ENCODE peak calls at places on chromosome 5, in four cellular contexts. One of them, this sample, is unnamed.

GRCh38 chr5:79800979-79801827 is 111.6 kb downstream of the CMYA5 start:
- DNase-seq in pons: no peak
- DNase-seq in C1 segment of cervical spinal cord: no peak
- DNase-seq in stimulated activated CD8-positive, alpha-beta memory T cell treated with anti-CD3 and anti-CD28 coated beads, Interleukin-2, amount 100 ng/mL, for 1 hour: no peak
- DNase-seq in this sample: no peak

GRCh38 chr5:178196413-178196812 is 7.9 kb upstream of the HNRNPAB start:
- DNase-seq in pons: no peak
- DNase-seq in stimulated activated CD8-positive, alpha-beta memory T cell treated with anti-CD3 and anti-CD28 coated beads, Interleukin-2, amount 100 ng/mL, for 1 hour: no peak
- DNase-seq in C1 segment of cervical spinal cord: no peak
- DNase-seq in this sample: no peak

GRCh38 chr5:57559110-57559635 is 76.6 kb upstream of the ACTBL2 start:
- DNase-seq in stimulated activated CD8-positive, alpha-beta memory T cell treated with anti-CD3 and anti-CD28 coated beads, Interleukin-2, amount 100 ng/mL, for 1 hour: no peak
- DNase-seq in pons: no peak
- DNase-seq in C1 segment of cervical spinal cord: no peak
- DNase-seq in this sample: no peak

GRCh38 chr5:103498800-103499199 is 63.8 kb downstream of the NUDT12 start:
- DNase-seq in stimulated activated CD8-positive, alpha-beta memory T cell treated with anti-CD3 and anti-CD28 coated beads, Interleukin-2, amount 100 ng/mL, for 1 hour: no peak
- DNase-seq in pons: no peak
- DNase-seq in C1 segment of cervical spinal cord: no peak
- DNase-seq in this sample: peak

GRCh38 chr5:159838551-159839222 is 77.6 kb upstream of the ADRA1B start:
- DNase-seq in C1 segment of cervical spinal cord: no peak
- DNase-seq in stimulated activated CD8-positive, alpha-beta memory T cell treated with anti-CD3 and anti-CD28 coated beads, Interleukin-2, amount 100 ng/mL, for 1 hour: no peak
- DNase-seq in pons: no peak
- DNase-seq in this sample: no peak

GRCh38 chr5:99258819-99259218 is 330.0 kb upstream of the CHD1 start:
- DNase-seq in pons: no peak
- DNase-seq in stimulated activated CD8-positive, alpha-beta memory T cell treated with anti-CD3 and anti-CD28 coated beads, Interleukin-2, amount 100 ng/mL, for 1 hour: no peak
- DNase-seq in C1 segment of cervical spinal cord: no peak
- DNase-seq in this sample: no peak

GRCh38 chr5:132100672-132101261 is 27.2 kb downstream of the CSF2 start:
- DNase-seq in C1 segment of cervical spinal cord: no peak
- DNase-seq in stimulated activated CD8-positive, alpha-beta memory T cell treated with anti-CD3 and anti-CD28 coated beads, Interleukin-2, amount 100 ng/mL, for 1 hour: no peak
- DNase-seq in pons: no peak
- DNase-seq in this sample: no peak

GRCh38 chr5:90386099-90386710 is 23.4 kb downstream of the CETN3 start:
- DNase-seq in stimulated activated CD8-positive, alpha-beta memory T cell treated with anti-CD3 and anti-CD28 coated beads, Interleukin-2, amount 100 ng/mL, for 1 hour: no peak
- DNase-seq in C1 segment of cervical spinal cord: no peak
- DNase-seq in pons: peak
- DNase-seq in this sample: peak

GRCh38 chr5:128649183-128649582 is 111.1 kb upstream of the FBN2 start:
- DNase-seq in pons: no peak
- DNase-seq in stimulated activated CD8-positive, alpha-beta memory T cell treated with anti-CD3 and anti-CD28 coated beads, Interleukin-2, amount 100 ng/mL, for 1 hour: no peak
- DNase-seq in C1 segment of cervical spinal cord: no peak
- DNase-seq in this sample: no peak

GRCh38 chr5:160342413-160342941 is 27.9 kb downstream of the C1QTNF2 start:
- DNase-seq in stimulated activated CD8-positive, alpha-beta memory T cell treated with anti-CD3 and anti-CD28 coated beads, Interleukin-2, amount 100 ng/mL, for 1 hour: no peak
- DNase-seq in pons: peak
- DNase-seq in C1 segment of cervical spinal cord: no peak
- DNase-seq in this sample: peak

GRCh38 chr5:137778772-137779564 is 24.8 kb upstream of the HNRNPA0 start:
- DNase-seq in pons: peak
- DNase-seq in C1 segment of cervical spinal cord: no peak
- DNase-seq in stimulated activated CD8-positive, alpha-beta memory T cell treated with anti-CD3 and anti-CD28 coated beads, Interleukin-2, amount 100 ng/mL, for 1 hour: no peak
- DNase-seq in this sample: peak

GRCh38 chr5:116578676-116579075 is 4.1 kb upstream of the SEMA6A start:
- DNase-seq in stimulated activated CD8-positive, alpha-beta memory T cell treated with anti-CD3 and anti-CD28 coated beads, Interleukin-2, amount 100 ng/mL, for 1 hour: no peak
- DNase-seq in C1 segment of cervical spinal cord: no peak
- DNase-seq in pons: no peak
- DNase-seq in this sample: no peak

GRCh38 chr5:74801941-74802340 is 34.9 kb downstream of the NSA2 start:
- DNase-seq in C1 segment of cervical spinal cord: no peak
- DNase-seq in stimulated activated CD8-positive, alpha-beta memory T cell treated with anti-CD3 and anti-CD28 coated beads, Interleukin-2, amount 100 ng/mL, for 1 hour: no peak
- DNase-seq in pons: no peak
- DNase-seq in this sample: no peak

GRCh38 chr5:120516799-120517198 is 52.7 kb downstream of the PRR16 start:
- DNase-seq in stimulated activated CD8-positive, alpha-beta memory T cell treated with anti-CD3 and anti-CD28 coated beads, Interleukin-2, amount 100 ng/mL, for 1 hour: no peak
- DNase-seq in pons: no peak
- DNase-seq in C1 segment of cervical spinal cord: no peak
- DNase-seq in this sample: no peak

GRCh38 chr5:175460126-175460525 is 16.1 kb upstream of the DRD1 start:
- DNase-seq in pons: peak
- DNase-seq in C1 segment of cervical spinal cord: no peak
- DNase-seq in stimulated activated CD8-positive, alpha-beta memory T cell treated with anti-CD3 and anti-CD28 coated beads, Interleukin-2, amount 100 ng/mL, for 1 hour: no peak
- DNase-seq in this sample: peak

GRCh38 chr5:91468643-91469422 is 85.7 kb upstream of the ARRDC3 start:
- DNase-seq in C1 segment of cervical spinal cord: no peak
- DNase-seq in pons: peak
- DNase-seq in stimulated activated CD8-positive, alpha-beta memory T cell treated with anti-CD3 and anti-CD28 coated beads, Interleukin-2, amount 100 ng/mL, for 1 hour: no peak
- DNase-seq in this sample: no peak

GRCh38 chr5:146306838-146307237 is 31.8 kb upstream of the POU4F3 start:
- DNase-seq in stimulated activated CD8-positive, alpha-beta memory T cell treated with anti-CD3 and anti-CD28 coated beads, Interleukin-2, amount 100 ng/mL, for 1 hour: no peak
- DNase-seq in C1 segment of cervical spinal cord: no peak
- DNase-seq in pons: no peak
- DNase-seq in this sample: no peak

GRCh38 chr5:10595678-10596309 is 31.9 kb downstream of the ANKRD33B start:
- DNase-seq in C1 segment of cervical spinal cord: no peak
- DNase-seq in pons: no peak
- DNase-seq in stimulated activated CD8-positive, alpha-beta memory T cell treated with anti-CD3 and anti-CD28 coated beads, Interleukin-2, amount 100 ng/mL, for 1 hour: no peak
- DNase-seq in this sample: peak

GRCh38 chr5:69295088-69295754 is 37.4 kb downstream of the CCDC125 start:
- DNase-seq in C1 segment of cervical spinal cord: no peak
- DNase-seq in stimulated activated CD8-positive, alpha-beta memory T cell treated with anti-CD3 and anti-CD28 coated beads, Interleukin-2, amount 100 ng/mL, for 1 hour: no peak
- DNase-seq in pons: no peak
- DNase-seq in this sample: no peak

GRCh38 chr5:77973253-77973609 is 197.1 kb upstream of the TBCA start:
- DNase-seq in C1 segment of cervical spinal cord: no peak
- DNase-seq in stimulated activated CD8-positive, alpha-beta memory T cell treated with anti-CD3 and anti-CD28 coated beads, Interleukin-2, amount 100 ng/mL, for 1 hour: no peak
- DNase-seq in pons: no peak
- DNase-seq in this sample: no peak

GRCh38 chr5:167944121-167944858 is 347.2 kb upstream of the WWC1 start:
- DNase-seq in C1 segment of cervical spinal cord: no peak
- DNase-seq in stimulated activated CD8-positive, alpha-beta memory T cell treated with anti-CD3 and anti-CD28 coated beads, Interleukin-2, amount 100 ng/mL, for 1 hour: no peak
- DNase-seq in pons: no peak
- DNase-seq in this sample: no peak

GRCh38 chr5:74371621-74372020 is 268.9 kb downstream of the ENC1 start:
- DNase-seq in pons: no peak
- DNase-seq in stimulated activated CD8-positive, alpha-beta memory T cell treated with anti-CD3 and anti-CD28 coated beads, Interleukin-2, amount 100 ng/mL, for 1 hour: no peak
- DNase-seq in C1 segment of cervical spinal cord: no peak
- DNase-seq in this sample: no peak

GRCh38 chr5:52799358-52799982 is 11.8 kb downstream of the ITGA1 start:
- DNase-seq in pons: no peak
- DNase-seq in stimulated activated CD8-positive, alpha-beta memory T cell treated with anti-CD3 and anti-CD28 coated beads, Interleukin-2, amount 100 ng/mL, for 1 hour: no peak
- DNase-seq in C1 segment of cervical spinal cord: no peak
- DNase-seq in this sample: no peak

GRCh38 chr5:39164529-39165402 is 54.6 kb downstream of the FYB1 start:
- DNase-seq in pons: no peak
- DNase-seq in C1 segment of cervical spinal cord: no peak
- DNase-seq in stimulated activated CD8-positive, alpha-beta memory T cell treated with anti-CD3 and anti-CD28 coated beads, Interleukin-2, amount 100 ng/mL, for 1 hour: no peak
- DNase-seq in this sample: no peak

GRCh38 chr5:14450055-14450524 is 131.5 kb upstream of the OTULINL start:
- DNase-seq in C1 segment of cervical spinal cord: no peak
- DNase-seq in pons: no peak
- DNase-seq in stimulated activated CD8-positive, alpha-beta memory T cell treated with anti-CD3 and anti-CD28 coated beads, Interleukin-2, amount 100 ng/mL, for 1 hour: no peak
- DNase-seq in this sample: no peak

GRCh38 chr5:14928661-14929060 is 57.1 kb upstream of the ANKH start:
- DNase-seq in pons: no peak
- DNase-seq in stimulated activated CD8-positive, alpha-beta memory T cell treated with anti-CD3 and anti-CD28 coated beads, Interleukin-2, amount 100 ng/mL, for 1 hour: no peak
- DNase-seq in C1 segment of cervical spinal cord: no peak
- DNase-seq in this sample: no peak

GRCh38 chr5:168106008-168106761 is 185.3 kb upstream of the WWC1 start:
- DNase-seq in stimulated activated CD8-positive, alpha-beta memory T cell treated with anti-CD3 and anti-CD28 coated beads, Interleukin-2, amount 100 ng/mL, for 1 hour: no peak
- DNase-seq in pons: no peak
- DNase-seq in C1 segment of cervical spinal cord: no peak
- DNase-seq in this sample: peak

GRCh38 chr5:93909356-93909755 is 168.0 kb upstream of the POU5F2 start:
- DNase-seq in C1 segment of cervical spinal cord: no peak
- DNase-seq in stimulated activated CD8-positive, alpha-beta memory T cell treated with anti-CD3 and anti-CD28 coated beads, Interleukin-2, amount 100 ng/mL, for 1 hour: no peak
- DNase-seq in pons: no peak
- DNase-seq in this sample: peak

GRCh38 chr5:8478308-8478707 is 609.4 kb downstream of the MTRR start:
- DNase-seq in C1 segment of cervical spinal cord: no peak
- DNase-seq in pons: no peak
- DNase-seq in stimulated activated CD8-positive, alpha-beta memory T cell treated with anti-CD3 and anti-CD28 coated beads, Interleukin-2, amount 100 ng/mL, for 1 hour: no peak
- DNase-seq in this sample: no peak

GRCh38 chr5:149667084-149667826 is 62.9 kb upstream of the PPARGC1B start:
- DNase-seq in C1 segment of cervical spinal cord: no peak
- DNase-seq in pons: no peak
- DNase-seq in stimulated activated CD8-positive, alpha-beta memory T cell treated with anti-CD3 and anti-CD28 coated beads, Interleukin-2, amount 100 ng/mL, for 1 hour: no peak
- DNase-seq in this sample: peak

GRCh38 chr5:87765009-87765408 is 352.3 kb upstream of the CCNH start:
- DNase-seq in C1 segment of cervical spinal cord: no peak
- DNase-seq in pons: no peak
- DNase-seq in stimulated activated CD8-positive, alpha-beta memory T cell treated with anti-CD3 and anti-CD28 coated beads, Interleukin-2, amount 100 ng/mL, for 1 hour: no peak
- DNase-seq in this sample: no peak

GRCh38 chr5:174724484-174725260 is at the start of gene MSX2:
- DNase-seq in stimulated activated CD8-positive, alpha-beta memory T cell treated with anti-CD3 and anti-CD28 coated beads, Interleukin-2, amount 100 ng/mL, for 1 hour: no peak
- DNase-seq in pons: peak
- DNase-seq in C1 segment of cervical spinal cord: peak
- DNase-seq in this sample: peak

GRCh38 chr5:138463335-138464017 is 1.8 kb upstream of the EGR1 start:
- DNase-seq in stimulated activated CD8-positive, alpha-beta memory T cell treated with anti-CD3 and anti-CD28 coated beads, Interleukin-2, amount 100 ng/mL, for 1 hour: no peak
- DNase-seq in pons: no peak
- DNase-seq in C1 segment of cervical spinal cord: no peak
- DNase-seq in this sample: no peak

GRCh38 chr5:590343-590742 is 21.8 kb upstream of the CEP72 start:
- DNase-seq in pons: no peak
- DNase-seq in C1 segment of cervical spinal cord: no peak
- DNase-seq in stimulated activated CD8-positive, alpha-beta memory T cell treated with anti-CD3 and anti-CD28 coated beads, Interleukin-2, amount 100 ng/mL, for 1 hour: no peak
- DNase-seq in this sample: no peak

GRCh38 chr5:173542964-173543363 is 73.5 kb downstream of the BOD1 start:
- DNase-seq in pons: no peak
- DNase-seq in C1 segment of cervical spinal cord: no peak
- DNase-seq in stimulated activated CD8-positive, alpha-beta memory T cell treated with anti-CD3 and anti-CD28 coated beads, Interleukin-2, amount 100 ng/mL, for 1 hour: no peak
- DNase-seq in this sample: no peak

GRCh38 chr5:35003018-35003957 is 44.5 kb downstream of the AGXT2 start:
- DNase-seq in stimulated activated CD8-positive, alpha-beta memory T cell treated with anti-CD3 and anti-CD28 coated beads, Interleukin-2, amount 100 ng/mL, for 1 hour: peak
- DNase-seq in C1 segment of cervical spinal cord: peak
- DNase-seq in pons: peak
- DNase-seq in this sample: peak